ENCODE peak calls at places on chromosomes 6 and 20, in six cellular contexts. One of them, this sample, is unnamed. For H3K9me3 and H3K36me3, the result is how much of the 10 kb centered on the place peaks cover.

GRCh38 chr6:169725270-169726048 is 1.2 kb upstream of the PHF10 start:
- DNase-seq in neuronal stem cell: peak
- DNase-seq in ovary: peak
- DNase-seq in esophagus squamous epithelium: no peak
- DNase-seq in mucosa of descending colon: peak
- DNase-seq in transverse colon: peak
- DNase-seq in this sample: peak

GRCh38 chr20:60116128-60116909 is 158.1 kb downstream of the CDH26 start:
- DNase-seq in mucosa of descending colon: no peak
- DNase-seq in transverse colon: no peak
- DNase-seq in ovary: no peak
- DNase-seq in esophagus squamous epithelium: no peak
- DNase-seq in neuronal stem cell: no peak
- DNase-seq in this sample: no peak

GRCh38 chr6:169945117-169945516 is 193.7 kb downstream of the ERMARD start:
- DNase-seq in neuronal stem cell: no peak
- DNase-seq in transverse colon: no peak
- DNase-seq in esophagus squamous epithelium: no peak
- DNase-seq in ovary: no peak
- DNase-seq in mucosa of descending colon: no peak
- DNase-seq in this sample: no peak

GRCh38 chr6:161305860-161306259 is 32.0 kb upstream of the AGPAT4 start:
- DNase-seq in esophagus squamous epithelium: no peak
- DNase-seq in ovary: no peak
- DNase-seq in mucosa of descending colon: no peak
- DNase-seq in neuronal stem cell: no peak
- DNase-seq in transverse colon: no peak
- DNase-seq in this sample: no peak

GRCh38 chr6:94735270-94735669 is 842.1 kb upstream of the MANEA start:
- DNase-seq in transverse colon: no peak
- DNase-seq in mucosa of descending colon: no peak
- DNase-seq in neuronal stem cell: no peak
- DNase-seq in esophagus squamous epithelium: no peak
- DNase-seq in ovary: no peak
- DNase-seq in this sample: peak

GRCh38 chr6:38088010-38088409 is 268.5 kb downstream of the ZFAND3 start:
- DNase-seq in neuronal stem cell: no peak
- DNase-seq in transverse colon: no peak
- DNase-seq in mucosa of descending colon: no peak
- DNase-seq in ovary: no peak
- DNase-seq in esophagus squamous epithelium: no peak
- DNase-seq in this sample: no peak

GRCh38 chr20:6069669-6070068 is 15.8 kb upstream of the LRRN4 start:
- DNase-seq in transverse colon: no peak
- DNase-seq in neuronal stem cell: no peak
- DNase-seq in ovary: no peak
- DNase-seq in mucosa of descending colon: no peak
- DNase-seq in esophagus squamous epithelium: no peak
- DNase-seq in this sample: no peak

GRCh38 chr6:82608365-82608764 is 244.7 kb downstream of the TPBG start:
- DNase-seq in mucosa of descending colon: no peak
- DNase-seq in neuronal stem cell: peak
- DNase-seq in transverse colon: no peak
- DNase-seq in ovary: no peak
- DNase-seq in esophagus squamous epithelium: no peak
- DNase-seq in this sample: no peak

GRCh38 chr6:30656513-30656912 is 9.6 kb downstream of the C6orf136 start:
- DNase-seq in mucosa of descending colon: no peak
- DNase-seq in transverse colon: no peak
- DNase-seq in neuronal stem cell: no peak
- DNase-seq in ovary: no peak
- DNase-seq in esophagus squamous epithelium: no peak
- DNase-seq in this sample: no peak

GRCh38 chr20:50153153-50153499 is 397 bp downstream of the PEDS1 start:
- DNase-seq in transverse colon: peak
- DNase-seq in esophagus squamous epithelium: no peak
- DNase-seq in neuronal stem cell: no peak
- DNase-seq in mucosa of descending colon: no peak
- DNase-seq in ovary: no peak
- DNase-seq in this sample: no peak

GRCh38 chr20:57680131-57680716 is 29.6 kb downstream of the PMEPA1 start:
- DNase-seq in neuronal stem cell: no peak
- DNase-seq in ovary: no peak
- DNase-seq in mucosa of descending colon: no peak
- DNase-seq in esophagus squamous epithelium: no peak
- DNase-seq in transverse colon: peak
- DNase-seq in this sample: no peak

GRCh38 chr6:34115396-34116314 is 30.2 kb downstream of the GRM4 start:
- DNase-seq in esophagus squamous epithelium: no peak
- DNase-seq in ovary: no peak
- DNase-seq in mucosa of descending colon: no peak
- DNase-seq in transverse colon: no peak
- DNase-seq in neuronal stem cell: peak
- DNase-seq in this sample: no peak

GRCh38 chr6:130944486-130944885 is 117.3 kb downstream of the SMLR1 start:
- DNase-seq in neuronal stem cell: no peak
- DNase-seq in transverse colon: no peak
- DNase-seq in mucosa of descending colon: no peak
- DNase-seq in ovary: no peak
- DNase-seq in esophagus squamous epithelium: no peak
- DNase-seq in this sample: no peak

GRCh38 chr6:7148100-7148822 is 40.5 kb downstream of the RREB1 start:
- DNase-seq in esophagus squamous epithelium: no peak
- DNase-seq in transverse colon: no peak
- DNase-seq in ovary: no peak
- DNase-seq in neuronal stem cell: no peak
- DNase-seq in mucosa of descending colon: no peak
- DNase-seq in this sample: peak

GRCh38 chr6:159577564-159577963 is 115.5 kb downstream of the SOD2 start:
- DNase-seq in mucosa of descending colon: no peak
- DNase-seq in ovary: no peak
- DNase-seq in esophagus squamous epithelium: no peak
- DNase-seq in transverse colon: no peak
- DNase-seq in neuronal stem cell: no peak
- DNase-seq in this sample: peak

GRCh38 chr6:135576055-135576454 is 78.5 kb upstream of the AHI1 start:
- DNase-seq in esophagus squamous epithelium: no peak
- DNase-seq in ovary: no peak
- DNase-seq in transverse colon: no peak
- DNase-seq in neuronal stem cell: no peak
- DNase-seq in mucosa of descending colon: no peak
- DNase-seq in this sample: peak

GRCh38 chr6:3175742-3176321 is 18.5 kb upstream of the TUBB2A start:
- DNase-seq in mucosa of descending colon: no peak
- DNase-seq in esophagus squamous epithelium: no peak
- DNase-seq in neuronal stem cell: no peak
- DNase-seq in ovary: no peak
- DNase-seq in transverse colon: no peak
- DNase-seq in this sample: no peak

GRCh38 chr6:81262656-81263055 is 489.8 kb downstream of the TENT5A start:
- DNase-seq in mucosa of descending colon: peak
- DNase-seq in transverse colon: no peak
- DNase-seq in ovary: no peak
- DNase-seq in neuronal stem cell: no peak
- DNase-seq in esophagus squamous epithelium: no peak
- DNase-seq in this sample: no peak

GRCh38 chr6:157699777-157700636 is 123.0 kb upstream of the SNX9 start:
- DNase-seq in ovary: no peak
- DNase-seq in mucosa of descending colon: no peak
- DNase-seq in neuronal stem cell: no peak
- DNase-seq in transverse colon: no peak
- DNase-seq in esophagus squamous epithelium: no peak
- DNase-seq in this sample: no peak

GRCh38 chr20:14434379-14435136 is 97.1 kb upstream of the FLRT3 start:
- DNase-seq in ovary: no peak
- DNase-seq in esophagus squamous epithelium: no peak
- DNase-seq in transverse colon: no peak
- DNase-seq in mucosa of descending colon: no peak
- DNase-seq in neuronal stem cell: no peak
- DNase-seq in this sample: peak

GRCh38 chr20:25323486-25324246 is 67.0 kb downstream of the ABHD12 start:
- DNase-seq in esophagus squamous epithelium: no peak
- DNase-seq in ovary: no peak
- DNase-seq in neuronal stem cell: no peak
- DNase-seq in mucosa of descending colon: peak
- DNase-seq in transverse colon: no peak
- DNase-seq in this sample: no peak

GRCh38 chr6:169070506-169071176 is 183.0 kb downstream of the THBS2 start:
- DNase-seq in transverse colon: peak
- DNase-seq in neuronal stem cell: no peak
- DNase-seq in mucosa of descending colon: peak
- DNase-seq in esophagus squamous epithelium: no peak
- DNase-seq in ovary: peak
- DNase-seq in this sample: peak

GRCh38 chr20:23224806-23225205 is 125.8 kb upstream of the NXT1 start:
- DNase-seq in mucosa of descending colon: no peak
- DNase-seq in neuronal stem cell: no peak
- DNase-seq in esophagus squamous epithelium: no peak
- DNase-seq in ovary: no peak
- DNase-seq in transverse colon: no peak
- DNase-seq in this sample: no peak

GRCh38 chr6:29517245-29517644 is 29.5 kb upstream of the MAS1L start:
- DNase-seq in ovary: no peak
- DNase-seq in transverse colon: no peak
- DNase-seq in esophagus squamous epithelium: no peak
- DNase-seq in neuronal stem cell: no peak
- DNase-seq in mucosa of descending colon: no peak
- DNase-seq in this sample: no peak

GRCh38 chr20:60354181-60354580 is 396.0 kb downstream of the CDH26 start:
- DNase-seq in ovary: no peak
- DNase-seq in transverse colon: no peak
- DNase-seq in mucosa of descending colon: no peak
- DNase-seq in neuronal stem cell: no peak
- DNase-seq in esophagus squamous epithelium: no peak
- DNase-seq in this sample: no peak

GRCh38 chr6:16840725-16841124 is 79.5 kb upstream of the ATXN1 start:
- DNase-seq in esophagus squamous epithelium: no peak
- DNase-seq in mucosa of descending colon: no peak
- DNase-seq in transverse colon: no peak
- DNase-seq in ovary: no peak
- DNase-seq in neuronal stem cell: no peak
- DNase-seq in this sample: no peak

DNA sequence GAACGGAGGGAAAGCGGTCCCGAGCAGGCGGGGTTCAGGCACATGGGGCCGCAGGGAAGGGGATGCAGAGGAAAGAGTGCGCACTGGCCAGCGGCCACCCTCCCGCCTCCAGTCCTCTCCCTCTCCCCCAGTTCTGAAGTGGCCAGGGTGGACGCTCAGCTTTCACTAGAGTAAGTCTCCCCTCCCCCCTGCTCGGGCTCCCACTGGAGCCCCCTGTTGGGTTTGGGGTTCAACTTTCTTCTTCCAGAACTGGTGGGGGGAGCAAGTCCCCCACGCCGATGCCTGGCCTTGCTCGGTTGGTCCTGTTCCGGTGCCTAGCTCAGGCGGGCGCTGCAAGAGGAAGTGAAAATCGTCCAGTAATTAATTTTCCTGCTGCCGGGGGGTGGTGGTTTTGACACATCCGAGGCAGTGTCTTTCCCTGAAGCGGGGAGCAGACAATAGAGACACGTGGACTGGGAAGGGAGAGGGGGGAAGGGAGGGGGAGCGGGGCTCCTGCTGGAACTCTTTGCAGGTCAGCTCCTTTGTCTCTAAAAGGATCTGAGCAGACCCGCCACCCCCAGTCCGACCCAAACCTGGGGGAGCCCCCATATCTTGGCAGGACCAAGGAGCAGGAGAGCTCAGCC is 824 bp upstream of the SCRT2 start:
- DNase-seq in transverse colon: peak
- DNase-seq in mucosa of descending colon: no peak
- DNase-seq in neuronal stem cell: no peak
- DNase-seq in ovary: no peak
- DNase-seq in esophagus squamous epithelium: no peak
- DNase-seq in this sample: no peak
- H3K4me3 ChIP-seq in transverse colon: no peak
- H3K4me3 ChIP-seq in mucosa of descending colon: no peak
- H3K4me3 ChIP-seq in neuronal stem cell: peak
- H3K4me3 ChIP-seq in ovary: no peak
- H3K4me3 ChIP-seq in esophagus squamous epithelium: no peak
- H3K4me3 ChIP-seq in this sample: no peak

GRCh38 chr6:87884203-87884602 is 163.4 kb upstream of the SPACA1 start:
- DNase-seq in neuronal stem cell: no peak
- DNase-seq in ovary: no peak
- DNase-seq in mucosa of descending colon: no peak
- DNase-seq in transverse colon: no peak
- DNase-seq in esophagus squamous epithelium: no peak
- DNase-seq in this sample: no peak
- H3K9me3 ChIP-seq in neuronal stem cell: under half
- H3K9me3 ChIP-seq in ovary: under half
- H3K9me3 ChIP-seq in mucosa of descending colon: under half
- H3K9me3 ChIP-seq in transverse colon: under half
- H3K9me3 ChIP-seq in esophagus squamous epithelium: under half
- H3K9me3 ChIP-seq in this sample: under half

GRCh38 chr20:15817351-15817750 is 755.9 kb downstream of the KIF16B start:
- DNase-seq in ovary: no peak
- DNase-seq in esophagus squamous epithelium: no peak
- DNase-seq in neuronal stem cell: no peak
- DNase-seq in transverse colon: no peak
- DNase-seq in mucosa of descending colon: no peak
- DNase-seq in this sample: no peak
- H3K36me3 ChIP-seq in ovary: under half
- H3K36me3 ChIP-seq in esophagus squamous epithelium: under half
- H3K36me3 ChIP-seq in neuronal stem cell: under half
- H3K36me3 ChIP-seq in transverse colon: under half
- H3K36me3 ChIP-seq in mucosa of descending colon: under half
- H3K36me3 ChIP-seq in this sample: under half

GRCh38 chr6:163428373-163428772 is 13.9 kb downstream of the QKI start:
- DNase-seq in esophagus squamous epithelium: no peak
- DNase-seq in neuronal stem cell: no peak
- DNase-seq in mucosa of descending colon: no peak
- DNase-seq in ovary: no peak
- DNase-seq in transverse colon: no peak
- DNase-seq in this sample: no peak
- H3K4me3 ChIP-seq in esophagus squamous epithelium: no peak
- H3K4me3 ChIP-seq in neuronal stem cell: no peak
- H3K4me3 ChIP-seq in mucosa of descending colon: no peak
- H3K4me3 ChIP-seq in ovary: no peak
- H3K4me3 ChIP-seq in transverse colon: no peak
- H3K4me3 ChIP-seq in this sample: no peak

GRCh38 chr20:38241201-38241600 is 19.3 kb downstream of the KIAA1755 start:
- DNase-seq in neuronal stem cell: no peak
- DNase-seq in transverse colon: no peak
- DNase-seq in esophagus squamous epithelium: no peak
- DNase-seq in ovary: no peak
- DNase-seq in mucosa of descending colon: no peak
- DNase-seq in this sample: no peak
- H3K9me3 ChIP-seq in neuronal stem cell: under half
- H3K9me3 ChIP-seq in transverse colon: under half
- H3K9me3 ChIP-seq in esophagus squamous epithelium: under half
- H3K9me3 ChIP-seq in ovary: under half
- H3K9me3 ChIP-seq in mucosa of descending colon: under half
- H3K9me3 ChIP-seq in this sample: under half